ENCODE peak calls at places on chromosomes 7 and 10, in five cellular contexts. T is A549; H is CD8-positive, alpha-beta T cell; F is tibial artery; V is body of pancreas. Y is an unnamed sample.
A peak's percentile ranks its signal among the peaks of the same experiment; 100 is the strongest.

GRCh38 chr10:103808784-103809183 is 46.6 kb downstream of the SH3PXD2A start:
- DNase-seq in T (no peak), H (no peak), F (no peak), V (no peak), Y (no peak)

GRCh38 chr7:134804351-134804750 is 24.9 kb downstream of the CALD1 start:
- DNase-seq in V (no peak), F (no peak), T (no peak), H (no peak), Y (no peak)

GRCh38 chr10:114471906-114472873 is 67.9 kb upstream of the AFAP1L2 start:
- DNase-seq in H (no peak), F (no peak), V (peak; percentile 63), T (no peak), Y (no peak)

GRCh38 chr7:93027044-93027443 is 90.7 kb downstream of the SAMD9 start:
- DNase-seq in T (no peak), F (no peak), V (no peak), H (no peak), Y (no peak)

GRCh38 chr10:27748586-27748985 is 3.0 kb upstream of the MKX start:
- DNase-seq in T (no peak), F (no peak), V (no peak), H (no peak), Y (no peak)

GRCh38 chr10:120505056-120505455 is 48.0 kb downstream of the PLPP4 start:
- DNase-seq in T (no peak), V (no peak), H (no peak), F (no peak), Y (no peak)

GRCh38 chr10:35182631-35183510 is 56.2 kb downstream of the CREM start:
- DNase-seq in V (no peak), F (no peak), T (no peak), H (no peak), Y (no peak)

GRCh38 chr7:100372256-100372655 is 1.0 kb upstream of the PILRA start:
- DNase-seq in H (no peak), F (no peak), V (no peak), T (no peak), Y (no peak)

GRCh38 chr10:117217196-117217761 is 20.0 kb downstream of the KCNK18 start:
- DNase-seq in T (peak; percentile 36), H (no peak), F (no peak), V (peak; percentile 37), Y (no peak)

GRCh38 chr10:32960022-32960421 is 2.0 kb upstream of the ITGB1 start:
- DNase-seq in T (no peak), F (no peak), V (no peak), H (no peak), Y (no peak)

GRCh38 chr7:1283337-1283736 is 50.7 kb downstream of the UNCX start:
- DNase-seq in H (no peak), F (no peak), T (no peak), V (no peak), Y (no peak)

GRCh38 chr10:113175756-113176651 is 226.0 kb downstream of the TCF7L2 start:
- DNase-seq in H (no peak), F (no peak), T (no peak), V (no peak), Y (no peak)

GRCh38 chr10:70596110-70596798 is 6.3 kb downstream of the PRF1 start:
- DNase-seq in F (no peak), V (no peak), T (no peak), H (peak; percentile 41), Y (no peak)

GRCh38 chr7:22859676-22860290 is 37.1 kb upstream of the TOMM7 start:
- DNase-seq in V (no peak), H (no peak), T (no peak), F (no peak), Y (no peak)

GRCh38 chr10:71247804-71248203 is 35.4 kb downstream of the UNC5B start:
- DNase-seq in F (no peak), H (no peak), V (no peak), T (no peak), Y (no peak)

GRCh38 chr10:66747451-66747850 is 178.4 kb upstream of the LRRTM3 start:
- DNase-seq in H (no peak), V (no peak), T (no peak), F (no peak), Y (no peak)

DNA sequence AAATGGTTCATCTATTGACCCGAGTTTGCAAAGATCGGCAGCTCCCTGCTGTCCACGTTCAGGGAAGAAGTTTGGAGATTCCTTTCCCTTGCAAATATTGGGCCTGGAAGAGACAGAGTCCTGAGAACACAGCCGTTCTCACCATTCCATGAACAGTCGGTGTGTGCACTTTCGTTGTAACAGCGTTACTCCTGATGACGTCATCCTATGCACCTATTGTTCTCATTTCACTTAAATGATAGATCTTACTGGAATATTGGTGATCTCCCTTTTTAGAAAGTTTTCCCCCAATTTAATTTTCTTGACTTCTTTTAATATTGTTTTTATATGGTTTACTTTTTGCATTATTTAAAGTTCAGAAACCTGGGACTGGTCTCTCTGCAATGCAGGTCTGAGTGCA is 320.7 kb upstream of the PFKP start:
- DNase-seq in F (no peak), H (no peak), T (no peak), V (no peak), Y (no peak)
- H3K4me1 ChIP-seq in F (no peaks in the 10 kb centered on the region), H (no peaks in the 10 kb centered on the region), T (no peaks in the 10 kb centered on the region), V (no peaks in the 10 kb centered on the region), Y (no peaks in the 10 kb centered on the region)

DNA sequence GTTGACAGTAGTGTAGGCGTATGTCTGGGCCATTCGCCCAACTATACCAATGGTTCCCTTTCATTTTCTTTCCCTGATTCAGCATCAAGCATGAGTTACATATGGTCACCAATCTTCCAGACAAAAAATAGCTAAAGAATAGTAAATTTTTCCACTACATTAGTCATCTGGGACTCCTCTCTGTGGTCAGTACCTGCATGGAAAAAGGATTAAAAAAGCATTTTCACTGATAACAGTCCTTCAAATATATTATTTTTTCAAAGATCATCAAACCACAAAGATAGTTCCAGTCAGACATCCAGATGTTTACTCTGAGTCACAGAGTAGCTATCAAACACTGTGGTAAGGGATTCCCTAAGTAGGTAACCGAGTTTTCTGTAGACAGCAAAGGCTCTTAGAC is 302.6 kb upstream of the SEMA3D start:
- DNase-seq in V (no peak), H (no peak), T (no peak), F (no peak), Y (no peak)
- H3K4me3 ChIP-seq in V (no peak overlapping the region), H (no peak overlapping the region), T (no peak overlapping the region), F (no peak overlapping the region), Y (no peak overlapping the region)

GRCh38 chr7:158781217-158781975 is 47.9 kb downstream of the ESYT2 start:
- DNase-seq in H (no peak), T (no peak), F (no peak), V (no peak), Y (no peak)

GRCh38 chr7:158783595-158783994 is 45.7 kb downstream of the ESYT2 start:
- DNase-seq in T (no peak), F (no peak), H (no peak), V (no peak), Y (no peak)

GRCh38 chr7:158784270-158784669 is 45.0 kb downstream of the ESYT2 start:
- DNase-seq in T (no peak), F (no peak), H (no peak), V (no peak), Y (no peak)

GRCh38 chr7:158781976-158782637 is 47.2 kb downstream of the ESYT2 start:
- DNase-seq in F (no peak), V (no peak), T (no peak), H (no peak), Y (no peak)

DNA sequence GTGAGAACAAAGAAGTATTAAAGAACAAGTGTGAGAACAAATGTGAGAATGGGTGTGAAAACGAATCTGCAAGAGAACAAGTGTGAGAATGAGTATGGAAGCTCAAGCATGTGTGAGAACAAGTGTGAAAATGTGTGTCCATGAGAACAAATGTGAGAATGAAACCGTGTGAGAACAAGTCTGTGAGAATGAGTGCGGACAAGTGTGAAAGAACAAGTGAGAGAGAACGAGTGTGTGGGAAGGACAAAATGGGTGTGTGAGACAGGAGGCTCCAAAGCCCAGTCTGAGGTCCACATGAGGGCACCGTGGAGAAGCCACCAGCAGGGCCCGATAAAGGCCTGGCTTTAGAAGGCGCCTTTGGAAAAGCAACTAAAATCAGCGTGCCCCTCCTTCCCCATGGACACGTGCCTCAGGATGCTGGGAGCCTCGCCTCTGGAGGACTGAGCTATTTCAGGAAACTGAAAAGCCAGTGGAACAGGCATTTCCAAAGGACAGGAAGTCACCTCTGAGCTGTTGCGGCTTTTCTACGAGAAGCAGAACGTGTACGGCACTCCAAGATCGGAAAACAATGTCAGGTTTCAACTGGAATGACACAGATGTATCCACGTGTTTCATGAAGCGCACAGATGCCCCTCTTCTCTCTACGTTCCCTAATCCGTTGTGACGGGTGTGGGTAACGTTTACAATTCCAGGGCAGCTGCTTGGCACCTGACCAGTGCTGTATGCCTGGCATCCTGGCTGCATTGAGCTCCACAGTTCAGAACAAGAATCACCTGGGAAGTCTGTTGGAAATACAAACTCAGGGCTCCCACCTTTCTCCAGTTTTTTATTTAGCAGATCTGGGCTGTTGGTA is 46.4 kb downstream of the ESYT2 start:
- DNase-seq in F (peak; percentile 80), T (peak; percentile 55), V (peak; percentile 17), H (no peak), Y (peak; percentile 30)
- H3K4me1 ChIP-seq in F (no peaks in the 10 kb centered on the region), T (peaks cover 10% of the 10 kb centered on the region), V (peaks cover 11% of the 10 kb centered on the region), H (peaks cover 31% of the 10 kb centered on the region), Y (no peaks in the 10 kb centered on the region)

GRCh38 chr10:100653957-100654834 is 91.2 kb upstream of the PAX2 start:
- DNase-seq in H (no peak), T (no peak), V (no peak), F (no peak), Y (no peak)
- H3K4me3 ChIP-seq in H (peak overlapping the region; percentile 45), T (peak overlapping the region; percentile 56), V (no peak overlapping the region), F (no peak overlapping the region), Y (no peak overlapping the region)

DNA sequence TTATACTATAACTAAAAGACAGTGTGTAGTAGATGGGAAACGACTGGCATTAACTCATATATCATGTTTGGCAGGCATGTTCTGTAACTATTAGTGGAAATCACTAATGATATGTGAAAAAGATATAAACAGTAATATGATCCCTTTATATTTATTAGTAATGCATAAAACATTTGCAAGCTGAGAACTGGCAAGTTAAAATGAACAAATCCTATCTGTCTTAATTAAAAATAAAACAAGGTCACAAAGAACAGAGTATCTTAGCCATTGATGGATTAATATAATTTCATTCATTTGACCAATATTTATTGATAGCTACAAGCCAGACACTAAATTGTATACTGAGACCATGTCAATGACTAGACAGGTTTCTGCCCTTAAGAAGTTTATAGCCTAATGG is 154.5 kb downstream of the CRPPA start:
- DNase-seq in H (no peak), T (no peak), V (no peak), F (no peak), Y (no peak)
- H3K4me1 ChIP-seq in H (no peaks in the 10 kb centered on the region), T (no peaks in the 10 kb centered on the region), V (no peaks in the 10 kb centered on the region), F (no peaks in the 10 kb centered on the region), Y (peaks cover 5% of the 10 kb centered on the region)

GRCh38 chr10:22752272-22752671 is 37.9 kb upstream of the PIP4K2A start:
- DNase-seq in V (no peak), F (no peak), H (no peak), T (no peak), Y (no peak)
- H3K4me3 ChIP-seq in V (no peak overlapping the region), F (no peak overlapping the region), H (no peak overlapping the region), T (no peak overlapping the region), Y (no peak overlapping the region)

DNA sequence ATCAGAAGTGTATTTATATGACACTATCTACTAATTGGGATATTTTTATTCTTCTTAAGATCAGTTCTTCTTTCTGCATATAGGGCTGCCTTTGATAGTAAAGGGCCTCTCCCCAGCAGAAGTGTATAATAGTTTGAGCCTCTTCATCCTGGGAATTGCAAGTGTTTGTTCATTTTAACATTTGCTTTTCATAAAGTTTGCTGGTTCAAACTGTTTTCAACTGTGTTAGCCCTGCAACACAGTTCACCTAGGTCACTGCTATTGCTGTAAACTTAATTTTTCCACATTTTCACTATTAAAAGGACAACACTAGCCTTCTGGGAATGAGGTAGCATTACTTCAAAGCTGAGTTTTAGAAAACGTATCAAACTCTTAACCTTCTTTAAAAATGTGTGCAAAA is 2.8 kb downstream of the JAZF1 start:
- DNase-seq in V (no peak), H (no peak), F (no peak), T (no peak), Y (no peak)
- H3K4me1 ChIP-seq in V (peaks cover 20% of the 10 kb centered on the region), H (peaks cover 7% of the 10 kb centered on the region), F (no peaks in the 10 kb centered on the region), T (peaks cover 9% of the 10 kb centered on the region), Y (peaks cover 36% of the 10 kb centered on the region)